ENCODE peak calls at places on chromosomes 12 and 14, in four cellular contexts. L, K, T and B are unnamed samples.

GRCh38 chr12:80188566-80188965 is 89.2 kb downstream of the OTOGL start:
- DNase-seq in L (peak; percentile 49), K (no peak), T (no peak), B (peak; percentile 49)

GRCh38 chr14:73602994-73603393 is 9.3 kb upstream of the ACOT6 start:
- DNase-seq in L (no peak), K (no peak), T (no peak), B (no peak)

GRCh38 chr12:14366211-14366762 is 805 bp downstream of the ATF7IP start:
- DNase-seq in L (peak; percentile 40), K (no peak), T (peak; percentile 40), B (no peak)

GRCh38 chr14:63361790-63362189 is 43.1 kb upstream of the GPHB5 start:
- DNase-seq in L (no peak), K (no peak), T (peak; percentile 13), B (no peak)

GRCh38 chr12:127944211-127944899 is 322.6 kb upstream of the TMEM132C start:
- DNase-seq in L (no peak), K (no peak), T (no peak), B (no peak)

GRCh38 chr12:630656-631632 is 32.3 kb downstream of the NINJ2 start:
- DNase-seq in L (no peak), K (peak; percentile 78), T (peak; percentile 60), B (no peak)

GRCh38 chr12:110073049-110073831 is 24.9 kb upstream of the C12orf76 start:
- DNase-seq in L (no peak), K (no peak), T (no peak), B (no peak)

GRCh38 chr14:77200406-77200985 is 18.9 kb downstream of the TMEM63C start:
- DNase-seq in L (no peak), K (no peak), T (peak; percentile 19), B (no peak)

GRCh38 chr14:68787235-68787727 is 5.6 kb downstream of the ZFP36L1 start:
- DNase-seq in L (no peak), K (peak; percentile 58), T (peak; percentile 52), B (no peak)

GRCh38 chr12:100061814-100062213 is 77.1 kb upstream of the ANKS1B start:
- DNase-seq in L (peak; percentile 24), K (no peak), T (no peak), B (peak; percentile 4)

GRCh38 chr12:97127061-97127460 is 220.0 kb downstream of the NEDD1 start:
- DNase-seq in L (no peak), K (no peak), T (peak; percentile 76), B (no peak)

GRCh38 chr14:90523961-90524875 is 127.4 kb downstream of the CALM1 start:
- DNase-seq in L (no peak), K (no peak), T (no peak), B (no peak)

GRCh38 chr14:75053396-75054289 is 2.4 kb upstream of the MLH3 start:
- DNase-seq in L (no peak), K (no peak), T (no peak), B (peak; percentile 45)

GRCh38 chr14:27553820-27554219 is 956.0 kb upstream of the NOVA1 start:
- DNase-seq in L (no peak), K (no peak), T (peak; percentile 40), B (no peak)

GRCh38 chr14:72942934-72943333 is 16.7 kb downstream of the DCAF4 start:
- DNase-seq in L (no peak), K (no peak), T (no peak), B (no peak)

GRCh38 chr12:3888654-3889053 is 15.5 kb upstream of the PARP11 start:
- DNase-seq in L (no peak), K (no peak), T (no peak), B (no peak)

GRCh38 chr12:122226366-122227222 is 742 bp upstream of the DIABLO start:
- DNase-seq in L (no peak), K (no peak), T (peak; percentile 2), B (no peak)

GRCh38 chr14:34874386-34875030 is 652 bp downstream of the BAZ1A start:
- DNase-seq in L (peak; percentile 49), K (peak; percentile 52), T (peak; percentile 78), B (peak; percentile 67)

GRCh38 chr14:101960225-101960624 is 4.1 kb upstream of the DYNC1H1 start:
- DNase-seq in L (no peak), K (peak; percentile 59), T (peak; percentile 63), B (peak; percentile 47)

GRCh38 chr14:32606297-32606696 is 277.2 kb downstream of the AKAP6 start:
- DNase-seq in L (no peak), K (no peak), T (no peak), B (no peak)

GRCh38 chr12:24901975-24902461 is 46.9 kb downstream of the BCAT1 start:
- DNase-seq in L (no peak), K (peak; percentile 69), T (peak; percentile 76), B (no peak)

GRCh38 chr12:46788247-46788887 is 37.4 kb downstream of the SLC38A4 start:
- DNase-seq in L (peak; percentile 37), K (no peak), T (no peak), B (peak; percentile 31)

GRCh38 chr12:41190360-41190759 is 2.2 kb downstream of the PDZRN4 start:
- DNase-seq in L (no peak), K (peak; percentile 32), T (peak; percentile 37), B (peak; percentile 36)

GRCh38 chr14:95286649-95287048 is 33.1 kb downstream of the CLMN start:
- DNase-seq in L (no peak), K (peak; percentile 19), T (no peak), B (no peak)
- H3K23ac ChIP-seq in L (no peak overlapping the region), K (no peak overlapping the region), T (no peak overlapping the region), B (no peak overlapping the region)

GRCh38 chr12:108722992-108723766 is 8.1 kb downstream of the CORO1C start:
- DNase-seq in L (peak; percentile 95), K (no peak), T (peak; percentile 30), B (peak; percentile 86)

GRCh38 chr12:108721824-108722223 is 9.5 kb downstream of the CORO1C start:
- DNase-seq in L (no peak), K (no peak), T (no peak), B (no peak)

GRCh38 chr12:108724054-108724889 is 7.0 kb downstream of the CORO1C start:
- DNase-seq in L (peak; percentile 74), K (peak; percentile 20), T (peak; percentile 39), B (peak; percentile 74)

GRCh38 chr12:108720757-108721514 is 10.4 kb downstream of the CORO1C start:
- DNase-seq in L (no peak), K (no peak), T (peak; percentile 66), B (peak; percentile 77)

DNA sequence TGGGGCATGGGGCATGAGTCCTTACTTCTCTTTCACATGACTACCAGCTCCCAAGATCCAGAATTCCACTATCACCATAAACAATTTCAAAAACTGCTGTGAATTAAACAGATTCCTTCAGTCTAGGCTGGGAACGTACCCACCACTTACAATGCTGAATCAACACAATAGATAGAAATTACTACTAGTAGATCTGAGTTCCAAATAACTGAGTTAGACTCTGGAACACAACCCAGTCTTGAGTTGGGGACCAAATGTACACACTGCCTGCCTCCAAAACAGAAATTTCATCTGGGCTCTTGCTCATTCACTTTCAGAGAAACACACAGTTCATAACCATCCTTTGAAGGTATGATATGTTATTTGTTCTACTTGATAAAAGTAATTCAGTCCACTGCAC is 8.9 kb downstream of the CORO1C start:
- DNase-seq in L (no peak), K (no peak), T (no peak), B (peak; percentile 46)
- H3K23ac ChIP-seq in L (peak overlapping the region; percentile 92), K (no peak overlapping the region), T (no peak overlapping the region), B (no peak overlapping the region)

GRCh38 chr12:57241556-57242310 is 9.3 kb downstream of the STAC3 start:
- DNase-seq in L (no peak), K (no peak), T (no peak), B (peak; percentile 32)
- H3K23ac ChIP-seq in L (peak overlapping the region; percentile 75), K (no peak overlapping the region), T (no peak overlapping the region), B (no peak overlapping the region)

DNA sequence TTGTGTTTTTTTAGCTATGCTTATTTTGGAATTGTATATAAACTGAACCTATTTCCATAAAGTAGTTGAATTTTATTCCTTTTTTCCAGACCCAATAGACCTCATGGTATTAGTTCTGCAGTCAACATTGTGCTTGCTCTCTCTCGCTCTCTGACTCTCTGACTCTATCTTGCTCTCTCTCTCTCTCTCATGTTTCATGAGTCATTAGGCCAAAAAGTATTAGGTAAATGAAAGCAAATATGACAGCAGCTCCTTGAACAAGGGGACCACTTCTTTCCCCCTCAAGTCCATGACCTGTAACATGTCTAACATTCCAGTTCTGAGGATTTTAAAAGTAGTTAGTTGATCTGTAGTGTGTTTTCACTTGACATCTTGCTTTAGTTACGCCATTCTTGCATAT is 14.0 kb upstream of the C12orf71 start:
- DNase-seq in L (peak; percentile 28), K (no peak), T (no peak), B (no peak)
- H3K23ac ChIP-seq in L (no peak overlapping the region), K (no peak overlapping the region), T (no peak overlapping the region), B (no peak overlapping the region)

DNA sequence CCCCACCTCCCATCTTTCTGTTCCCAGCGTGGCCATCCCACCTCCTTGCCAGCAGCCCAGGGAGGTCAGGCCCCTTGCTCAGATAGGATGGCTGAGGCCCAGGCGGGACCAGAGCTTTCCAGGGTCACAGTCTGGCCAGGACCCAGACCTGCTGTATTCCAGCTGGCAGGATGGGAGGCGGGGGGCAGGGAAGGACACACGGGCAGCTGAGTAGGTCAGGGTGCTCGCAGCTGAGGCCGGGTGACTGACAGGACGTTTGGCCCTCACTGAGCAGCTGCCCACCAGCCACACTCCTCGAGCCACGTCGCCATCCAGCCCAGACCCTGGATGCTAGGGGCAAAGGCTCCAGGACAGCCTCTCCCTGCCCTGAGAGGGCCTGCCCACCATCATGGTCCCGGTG is 4.0 kb downstream of the NUDT14 start:
- DNase-seq in L (no peak), K (no peak), T (no peak), B (no peak)
- H3K23ac ChIP-seq in L (no peak overlapping the region), K (no peak overlapping the region), T (no peak overlapping the region), B (no peak overlapping the region)